ENCODE peak calls at places on chromosome 17, in ten cellular contexts. Z, K, C, E, D, V, G, J, R and U are unnamed samples.

GRCh38 chr17:82297280-82297803 is 20.1 kb downstream of the CD7 start:
- DNase-seq in D (peak; percentile 57), Z (peak; percentile 56), C (peak; percentile 88), K (peak; percentile 26), G (no peak), R (peak; percentile 48), J (peak; percentile 90), V (peak; percentile 80), E (no peak), U (peak; percentile 81)

GRCh38 chr17:76909971-76910760 is 42.0 kb downstream of the MGAT5B start:
- DNase-seq in R (no peak), K (no peak), D (peak; percentile 74), E (peak; percentile 87), G (no peak), Z (peak; percentile 46), V (no peak), C (no peak), J (peak; percentile 68), U (peak; percentile 65)

GRCh38 chr17:38871247-38871991 is 1.6 kb downstream of the LASP1 start:
- DNase-seq in E (peak; percentile 81), K (peak; percentile 9), R (peak; percentile 21), Z (peak; percentile 63), D (peak; percentile 97), V (peak; percentile 84), G (no peak), C (no peak), J (no peak), U (peak; percentile 74)

GRCh38 chr17:11736613-11737289 is 138.5 kb downstream of the DNAH9 start:
- DNase-seq in R (no peak), V (no peak), C (no peak), D (no peak), Z (no peak), J (no peak), E (no peak), K (no peak), G (no peak), U (no peak)

GRCh38 chr17:68800731-68801130 is 154.5 kb downstream of the ABCA8 start:
- DNase-seq in R (no peak), J (no peak), V (no peak), G (no peak), K (no peak), Z (peak; percentile 83), E (no peak), C (no peak), D (no peak), U (no peak)

GRCh38 chr17:42563543-42563942 is 1.6 kb downstream of the COASY start:
- DNase-seq in G (no peak), V (no peak), R (no peak), K (no peak), Z (no peak), C (no peak), D (peak; percentile 67), J (no peak), E (no peak), U (no peak)

GRCh38 chr17:66715076-66715675 is 119.7 kb upstream of the CACNG5 start:
- DNase-seq in K (peak; percentile 49), D (no peak), V (no peak), Z (no peak), E (no peak), G (no peak), J (no peak), C (no peak), R (no peak), U (no peak)

GRCh38 chr17:76039121-76039520 is 12.0 kb upstream of the EVPL start:
- DNase-seq in J (no peak), E (no peak), G (no peak), C (no peak), Z (no peak), K (no peak), D (no peak), R (no peak), V (no peak), U (no peak)

GRCh38 chr17:49861150-49861884 is 13.4 kb upstream of the TAC4 start:
- DNase-seq in J (peak; percentile 76), E (peak; percentile 82), K (peak; percentile 55), C (no peak), V (peak; percentile 33), Z (peak; percentile 46), R (peak; percentile 4), D (peak; percentile 75), G (no peak), U (peak; percentile 86)